ENCODE peak calls at places on chromosome 6, in eight cellular contexts. One of them, this sample, is unnamed. For H3K9me3, the result is how much of the 10 kb centered on the place peaks cover.

GRCh38 chr6:127855542-127856159 is 45.2 kb downstream of the THEMIS start:
- DNase-seq in spleen: no peak
- DNase-seq in tibial nerve: no peak
- DNase-seq in fibroblast of lung: no peak
- DNase-seq in DND-41: peak
- DNase-seq in uterus: no peak
- DNase-seq in heart right ventricle: no peak
- DNase-seq in heart left ventricle: no peak
- DNase-seq in this sample: no peak

GRCh38 chr6:146682919-146683318 is 84.1 kb downstream of the ADGB start:
- DNase-seq in spleen: no peak
- DNase-seq in tibial nerve: no peak
- DNase-seq in fibroblast of lung: no peak
- DNase-seq in DND-41: no peak
- DNase-seq in uterus: no peak
- DNase-seq in heart right ventricle: no peak
- DNase-seq in heart left ventricle: no peak
- DNase-seq in this sample: no peak

GRCh38 chr6:7243188-7243942 is 69.6 kb downstream of the SSR1 start:
- DNase-seq in spleen: no peak
- DNase-seq in tibial nerve: peak
- DNase-seq in fibroblast of lung: peak
- DNase-seq in DND-41: peak
- DNase-seq in uterus: no peak
- DNase-seq in heart right ventricle: no peak
- DNase-seq in heart left ventricle: peak
- DNase-seq in this sample: no peak

GRCh38 chr6:128482642-128483041 is 37.8 kb downstream of the PTPRK start:
- DNase-seq in spleen: no peak
- DNase-seq in tibial nerve: no peak
- DNase-seq in fibroblast of lung: no peak
- DNase-seq in DND-41: no peak
- DNase-seq in uterus: no peak
- DNase-seq in heart right ventricle: no peak
- DNase-seq in heart left ventricle: no peak
- DNase-seq in this sample: no peak

GRCh38 chr6:52574709-52575489 is 2.0 kb downstream of the TRAM2 start:
- DNase-seq in spleen: peak
- DNase-seq in tibial nerve: peak
- DNase-seq in fibroblast of lung: peak
- DNase-seq in DND-41: peak
- DNase-seq in uterus: peak
- DNase-seq in heart right ventricle: no peak
- DNase-seq in heart left ventricle: peak
- DNase-seq in this sample: no peak

GRCh38 chr6:133863228-133863627 is 25.7 kb upstream of the TCF21 start:
- DNase-seq in spleen: no peak
- DNase-seq in tibial nerve: no peak
- DNase-seq in fibroblast of lung: no peak
- DNase-seq in DND-41: no peak
- DNase-seq in uterus: no peak
- DNase-seq in heart right ventricle: no peak
- DNase-seq in heart left ventricle: no peak
- DNase-seq in this sample: no peak

GRCh38 chr6:163837681-163838431 is 423.3 kb downstream of the QKI start:
- DNase-seq in spleen: no peak
- DNase-seq in tibial nerve: no peak
- DNase-seq in fibroblast of lung: peak
- DNase-seq in DND-41: no peak
- DNase-seq in uterus: no peak
- DNase-seq in heart right ventricle: no peak
- DNase-seq in heart left ventricle: peak
- DNase-seq in this sample: no peak

GRCh38 chr6:158043586-158044524 is 62.2 kb downstream of the SYNJ2 start:
- DNase-seq in spleen: no peak
- DNase-seq in tibial nerve: no peak
- DNase-seq in fibroblast of lung: no peak
- DNase-seq in DND-41: no peak
- DNase-seq in uterus: no peak
- DNase-seq in heart right ventricle: peak
- DNase-seq in heart left ventricle: peak
- DNase-seq in this sample: no peak

GRCh38 chr6:89518352-89519055 is 85.6 kb downstream of the ANKRD6 start:
- DNase-seq in spleen: no peak
- DNase-seq in tibial nerve: no peak
- DNase-seq in fibroblast of lung: no peak
- DNase-seq in DND-41: no peak
- DNase-seq in uterus: no peak
- DNase-seq in heart right ventricle: no peak
- DNase-seq in heart left ventricle: no peak
- DNase-seq in this sample: no peak

GRCh38 chr6:100475554-100476325 is 11.0 kb upstream of the SIM1 start:
- DNase-seq in spleen: no peak
- DNase-seq in tibial nerve: no peak
- DNase-seq in fibroblast of lung: no peak
- DNase-seq in DND-41: no peak
- DNase-seq in uterus: no peak
- DNase-seq in heart right ventricle: no peak
- DNase-seq in heart left ventricle: no peak
- DNase-seq in this sample: no peak

GRCh38 chr6:41967312-41968287 is 26.0 kb upstream of the CCND3 start:
- DNase-seq in spleen: no peak
- DNase-seq in tibial nerve: no peak
- DNase-seq in fibroblast of lung: peak
- DNase-seq in DND-41: no peak
- DNase-seq in uterus: no peak
- DNase-seq in heart right ventricle: no peak
- DNase-seq in heart left ventricle: no peak
- DNase-seq in this sample: no peak

GRCh38 chr6:76221525-76221924 is 149.1 kb upstream of the IMPG1 start:
- DNase-seq in spleen: no peak
- DNase-seq in tibial nerve: no peak
- DNase-seq in fibroblast of lung: no peak
- DNase-seq in DND-41: no peak
- DNase-seq in uterus: no peak
- DNase-seq in heart right ventricle: no peak
- DNase-seq in heart left ventricle: no peak
- DNase-seq in this sample: no peak

GRCh38 chr6:169175360-169175887 is 78.2 kb downstream of the THBS2 start:
- DNase-seq in spleen: no peak
- DNase-seq in tibial nerve: no peak
- DNase-seq in fibroblast of lung: no peak
- DNase-seq in DND-41: no peak
- DNase-seq in uterus: no peak
- DNase-seq in heart right ventricle: no peak
- DNase-seq in heart left ventricle: no peak
- DNase-seq in this sample: no peak

GRCh38 chr6:140052757-140053729 is 678.6 kb upstream of the CITED2 start:
- DNase-seq in spleen: no peak
- DNase-seq in tibial nerve: no peak
- DNase-seq in fibroblast of lung: peak
- DNase-seq in DND-41: no peak
- DNase-seq in uterus: no peak
- DNase-seq in heart right ventricle: no peak
- DNase-seq in heart left ventricle: no peak
- DNase-seq in this sample: no peak

GRCh38 chr6:2061880-2062279 is 183.5 kb downstream of the GMDS start:
- DNase-seq in spleen: no peak
- DNase-seq in tibial nerve: no peak
- DNase-seq in fibroblast of lung: peak
- DNase-seq in DND-41: no peak
- DNase-seq in uterus: no peak
- DNase-seq in heart right ventricle: no peak
- DNase-seq in heart left ventricle: no peak
- DNase-seq in this sample: no peak

GRCh38 chr6:37761872-37762271 is 57.7 kb upstream of the ZFAND3 start:
- DNase-seq in spleen: no peak
- DNase-seq in tibial nerve: no peak
- DNase-seq in fibroblast of lung: no peak
- DNase-seq in DND-41: no peak
- DNase-seq in uterus: no peak
- DNase-seq in heart right ventricle: no peak
- DNase-seq in heart left ventricle: no peak
- DNase-seq in this sample: no peak

GRCh38 chr6:56346958-56347357 is 99.6 kb upstream of the COL21A1 start:
- DNase-seq in spleen: no peak
- DNase-seq in tibial nerve: no peak
- DNase-seq in fibroblast of lung: peak
- DNase-seq in DND-41: no peak
- DNase-seq in uterus: no peak
- DNase-seq in heart right ventricle: no peak
- DNase-seq in heart left ventricle: no peak
- DNase-seq in this sample: no peak

GRCh38 chr6:74280130-74280692 is 584.2 kb downstream of the CD109 start:
- DNase-seq in spleen: no peak
- DNase-seq in tibial nerve: peak
- DNase-seq in fibroblast of lung: no peak
- DNase-seq in DND-41: no peak
- DNase-seq in uterus: no peak
- DNase-seq in heart right ventricle: no peak
- DNase-seq in heart left ventricle: no peak
- DNase-seq in this sample: no peak

GRCh38 chr6:113564401-113565161 is 292.6 kb upstream of the MARCKS start:
- DNase-seq in spleen: peak
- DNase-seq in tibial nerve: peak
- DNase-seq in fibroblast of lung: peak
- DNase-seq in DND-41: no peak
- DNase-seq in uterus: peak
- DNase-seq in heart right ventricle: peak
- DNase-seq in heart left ventricle: peak
- DNase-seq in this sample: peak

GRCh38 chr6:18122128-18123093 is at the start of gene NHLRC1:
- DNase-seq in spleen: peak
- DNase-seq in tibial nerve: peak
- DNase-seq in fibroblast of lung: peak
- DNase-seq in DND-41: no peak
- DNase-seq in uterus: peak
- DNase-seq in heart right ventricle: peak
- DNase-seq in heart left ventricle: peak
- DNase-seq in this sample: peak

GRCh38 chr6:45841062-45841461 is 174.6 kb downstream of the CLIC5 start:
- DNase-seq in spleen: no peak
- DNase-seq in tibial nerve: no peak
- DNase-seq in fibroblast of lung: no peak
- DNase-seq in DND-41: no peak
- DNase-seq in uterus: no peak
- DNase-seq in heart right ventricle: no peak
- DNase-seq in heart left ventricle: no peak
- DNase-seq in this sample: no peak
- H3K9me3 ChIP-seq in spleen: under half
- H3K9me3 ChIP-seq in tibial nerve: under half
- H3K9me3 ChIP-seq in fibroblast of lung: under half
- H3K9me3 ChIP-seq in DND-41: under half
- H3K9me3 ChIP-seq in uterus: under half
- H3K9me3 ChIP-seq in heart right ventricle: under half
- H3K9me3 ChIP-seq in heart left ventricle: under half
- H3K9me3 ChIP-seq in this sample: under half

GRCh38 chr6:34414999-34415858 is 10.6 kb downstream of the RPS10 start:
- DNase-seq in spleen: no peak
- DNase-seq in tibial nerve: peak
- DNase-seq in fibroblast of lung: peak
- DNase-seq in DND-41: peak
- DNase-seq in uterus: peak
- DNase-seq in heart right ventricle: no peak
- DNase-seq in heart left ventricle: peak
- DNase-seq in this sample: peak

GRCh38 chr6:34416877-34417371 is 8.9 kb downstream of the RPS10 start:
- DNase-seq in spleen: no peak
- DNase-seq in tibial nerve: no peak
- DNase-seq in fibroblast of lung: no peak
- DNase-seq in DND-41: no peak
- DNase-seq in uterus: no peak
- DNase-seq in heart right ventricle: no peak
- DNase-seq in heart left ventricle: no peak
- DNase-seq in this sample: no peak

GRCh38 chr6:34412643-34413214 is 13.1 kb downstream of the RPS10 start:
- DNase-seq in spleen: no peak
- DNase-seq in tibial nerve: no peak
- DNase-seq in fibroblast of lung: peak
- DNase-seq in DND-41: no peak
- DNase-seq in uterus: no peak
- DNase-seq in heart right ventricle: no peak
- DNase-seq in heart left ventricle: no peak
- DNase-seq in this sample: no peak

GRCh38 chr6:34412054-34412453 is 13.8 kb downstream of the RPS10 start:
- DNase-seq in spleen: no peak
- DNase-seq in tibial nerve: no peak
- DNase-seq in fibroblast of lung: peak
- DNase-seq in DND-41: no peak
- DNase-seq in uterus: no peak
- DNase-seq in heart right ventricle: no peak
- DNase-seq in heart left ventricle: no peak
- DNase-seq in this sample: no peak
- H3K4me3 ChIP-seq in spleen: no peak
- H3K4me3 ChIP-seq in tibial nerve: no peak
- H3K4me3 ChIP-seq in fibroblast of lung: no peak
- H3K4me3 ChIP-seq in DND-41: no peak
- H3K4me3 ChIP-seq in uterus: no peak
- H3K4me3 ChIP-seq in heart right ventricle: no peak
- H3K4me3 ChIP-seq in heart left ventricle: no peak
- H3K4me3 ChIP-seq in this sample: no peak

DNA sequence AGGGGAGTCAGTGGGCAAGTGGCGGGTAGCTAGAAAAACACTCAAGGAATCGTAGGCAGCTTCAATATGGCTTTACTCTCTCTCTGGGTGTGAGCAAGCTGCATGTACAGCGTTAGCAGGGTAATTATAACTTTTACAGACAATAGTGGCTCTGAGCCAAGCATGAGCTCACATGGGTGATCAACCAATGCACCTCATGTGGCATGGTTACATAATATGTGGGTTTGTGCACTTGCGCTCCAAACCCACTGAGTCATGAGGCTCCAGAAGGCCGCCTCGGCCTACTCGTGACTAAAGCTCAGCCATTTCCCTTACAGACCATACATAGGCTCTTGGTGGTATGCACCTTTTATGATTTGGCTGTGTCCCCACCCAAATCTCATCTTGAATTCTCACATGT is 78.4 kb upstream of the FBXL4 start:
- DNase-seq in spleen: no peak
- DNase-seq in tibial nerve: no peak
- DNase-seq in fibroblast of lung: peak
- DNase-seq in DND-41: peak
- DNase-seq in uterus: no peak
- DNase-seq in heart right ventricle: no peak
- DNase-seq in heart left ventricle: no peak
- DNase-seq in this sample: no peak
- H3K9me3 ChIP-seq in spleen: under half
- H3K9me3 ChIP-seq in tibial nerve: under half
- H3K9me3 ChIP-seq in fibroblast of lung: under half
- H3K9me3 ChIP-seq in DND-41: under half
- H3K9me3 ChIP-seq in uterus: under half
- H3K9me3 ChIP-seq in heart right ventricle: under half
- H3K9me3 ChIP-seq in heart left ventricle: under half
- H3K9me3 ChIP-seq in this sample: under half

DNA sequence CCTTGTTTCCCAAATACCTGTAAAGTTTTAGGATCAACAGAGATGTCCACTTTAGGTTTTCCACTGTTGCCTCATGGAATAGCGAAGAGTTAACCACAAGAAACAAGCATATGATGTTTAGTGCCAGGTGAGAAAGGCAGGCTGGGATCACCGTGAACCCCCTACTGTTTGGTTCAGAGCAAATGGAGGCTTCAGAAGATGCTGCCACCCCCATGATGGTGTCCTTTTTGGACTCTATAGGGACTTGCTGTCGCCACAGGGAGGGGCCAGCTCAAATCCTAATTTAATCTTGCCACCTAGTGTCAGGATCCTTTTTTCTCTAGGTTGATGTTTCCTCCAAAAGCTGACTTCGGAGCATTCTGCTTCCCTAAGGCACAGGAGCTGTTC is 1.9 kb upstream of the DLL1 start:
- DNase-seq in spleen: peak
- DNase-seq in tibial nerve: no peak
- DNase-seq in fibroblast of lung: no peak
- DNase-seq in DND-41: no peak
- DNase-seq in uterus: no peak
- DNase-seq in heart right ventricle: no peak
- DNase-seq in heart left ventricle: no peak
- DNase-seq in this sample: no peak
- H3K4me3 ChIP-seq in spleen: peak
- H3K4me3 ChIP-seq in tibial nerve: no peak
- H3K4me3 ChIP-seq in fibroblast of lung: no peak
- H3K4me3 ChIP-seq in DND-41: no peak
- H3K4me3 ChIP-seq in uterus: no peak
- H3K4me3 ChIP-seq in heart right ventricle: no peak
- H3K4me3 ChIP-seq in heart left ventricle: no peak
- H3K4me3 ChIP-seq in this sample: peak